ENCODE peak calls at places on chromosomes 3 and 15, in five cellular contexts. T, M, J, X and P are unnamed samples.

GRCh38 chr15:25545017-25545416 is 106.2 kb upstream of the UBE3A start:
- DNase-seq in T (no peak), M (no peak), J (no peak), X (no peak), P (peak; percentile 7)

GRCh38 chr15:58433597-58434333 is 2.0 kb downstream of the LIPC start:
- DNase-seq in T (peak; percentile 7), M (no peak), J (no peak), X (no peak), P (no peak)

GRCh38 chr3:16807981-16808380 is 76.8 kb upstream of the PLCL2 start:
- DNase-seq in T (no peak), M (no peak), J (no peak), X (no peak), P (no peak)

GRCh38 chr3:122314467-122314866 is 10.6 kb upstream of the CSTA start:
- DNase-seq in T (no peak), M (no peak), J (no peak), X (no peak), P (no peak)

GRCh38 chr3:49422379-49423248 is at the start of gene AMT:
- DNase-seq in T (no peak), M (no peak), J (no peak), X (no peak), P (no peak)

GRCh38 chr15:60486742-60487141 is 7.8 kb upstream of the ICE2 start:
- DNase-seq in T (no peak), M (no peak), J (no peak), X (no peak), P (no peak)

GRCh38 chr3:102673271-102674115 is 238.7 kb downstream of the ZPLD1 start:
- DNase-seq in T (peak; percentile 30), M (peak; percentile 81), J (peak; percentile 44), X (peak; percentile 68), P (peak; percentile 66)

GRCh38 chr3:149472393-149472792 is 2.1 kb upstream of the TM4SF4 start:
- DNase-seq in T (no peak), M (no peak), J (no peak), X (no peak), P (no peak)

GRCh38 chr3:13452490-13453335 is 27.4 kb upstream of the HDAC11 start:
- DNase-seq in T (peak; percentile 68), M (no peak), J (peak; percentile 11), X (peak; percentile 5), P (peak; percentile 55)

GRCh38 chr3:158792709-158793108 is 9.1 kb upstream of the MFSD1 start:
- DNase-seq in T (no peak), M (no peak), J (no peak), X (no peak), P (no peak)

GRCh38 chr3:72152551-72153476 is 367.9 kb upstream of the PROK2 start:
- DNase-seq in T (peak; percentile 73), M (peak; percentile 81), J (no peak), X (no peak), P (no peak)

GRCh38 chr3:171330936-171331335 is 129.3 kb downstream of the TNIK start:
- DNase-seq in T (no peak), M (no peak), J (no peak), X (no peak), P (no peak)

GRCh38 chr3:32969656-32970055 is 18.2 kb downstream of the CCR4 start:
- DNase-seq in T (no peak), M (no peak), J (no peak), X (no peak), P (no peak)

GRCh38 chr3:12885585-12885934 is 44.2 kb upstream of the RPL32 start:
- DNase-seq in T (no peak), M (no peak), J (no peak), X (no peak), P (no peak)

GRCh38 chr3:37543692-37544091 is 318.0 kb upstream of the CTDSPL start:
- DNase-seq in T (no peak), M (no peak), J (no peak), X (no peak), P (no peak)

GRCh38 chr3:43644443-43644842 is 22.6 kb upstream of the ANO10 start:
- DNase-seq in T (no peak), M (no peak), J (no peak), X (no peak), P (no peak)

GRCh38 chr15:38709196-38709595 is 144.6 kb upstream of the RASGRP1 start:
- DNase-seq in T (no peak), M (no peak), J (no peak), X (no peak), P (no peak)

GRCh38 chr3:78035020-78035660 is 995.2 kb downstream of the ROBO2 start:
- DNase-seq in T (no peak), M (no peak), J (no peak), X (no peak), P (no peak)

GRCh38 chr3:159158213-159158612 is 356.4 kb downstream of the MFSD1 start:
- DNase-seq in T (no peak), M (no peak), J (no peak), X (no peak), P (no peak)

GRCh38 chr3:147793841-147794240 is 384.7 kb downstream of the ZIC1 start:
- DNase-seq in T (no peak), M (no peak), J (no peak), X (no peak), P (no peak)

GRCh38 chr3:37377670-37378069 is 203.3 kb upstream of the LRRFIP2 start:
- DNase-seq in T (no peak), M (no peak), J (no peak), X (no peak), P (no peak)

GRCh38 chr15:26261966-26262365 is 398.8 kb upstream of the ATP10A start:
- DNase-seq in T (no peak), M (no peak), J (no peak), X (no peak), P (no peak)

GRCh38 chr3:8660781-8661180 is 16.2 kb upstream of the SSUH2 start:
- DNase-seq in T (no peak), M (no peak), J (no peak), X (no peak), P (no peak)

GRCh38 chr3:127210654-127210943 is 17.7 kb downstream of the PRR23E start:
- DNase-seq in T (no peak), M (no peak), J (no peak), X (no peak), P (no peak)

GRCh38 chr3:13148126-13148525 is 74.9 kb upstream of the IQSEC1 start:
- DNase-seq in T (no peak), M (no peak), J (no peak), X (no peak), P (no peak)

GRCh38 chr3:178907081-178907480 is 164.5 kb downstream of the ZMAT3 start:
- DNase-seq in T (no peak), M (no peak), J (no peak), X (no peak), P (no peak)

GRCh38 chr3:159604151-159604581 is 384.5 kb upstream of the IL12A start:
- DNase-seq in T (no peak), M (no peak), J (no peak), X (no peak), P (no peak)

GRCh38 chr3:46926447-46926846 is 48.9 kb downstream of the PTH1R start:
- DNase-seq in T (no peak), M (peak; percentile 44), J (no peak), X (no peak), P (no peak)

GRCh38 chr15:61175024-61175423 is 54.1 kb downstream of the RORA start:
- DNase-seq in T (no peak), M (no peak), J (no peak), X (no peak), P (no peak)

GRCh38 chr3:189824629-189825312 is 193.6 kb downstream of the TP63 start:
- DNase-seq in T (no peak), M (no peak), J (no peak), X (no peak), P (no peak)

GRCh38 chr3:105938826-105939225 is 70.0 kb upstream of the CBLB start:
- DNase-seq in T (no peak), M (no peak), J (no peak), X (no peak), P (no peak)

GRCh38 chr3:45890405-45890804 is 4.1 kb downstream of the CCR9 start:
- DNase-seq in T (no peak), M (no peak), J (no peak), X (no peak), P (no peak)

GRCh38 chr3:127044996-127045395 is 62.1 kb downstream of the PLXNA1 start:
- DNase-seq in T (no peak), M (peak; percentile 47), J (no peak), X (no peak), P (no peak)

GRCh38 chr15:73239564-73240208 is 129.1 kb downstream of the HCN4 start:
- DNase-seq in T (no peak), M (no peak), J (no peak), X (no peak), P (no peak)

GRCh38 chr3:138846350-138846756 is 11.6 kb upstream of the PIK3CB start:
- DNase-seq in T (no peak), M (no peak), J (no peak), X (no peak), P (no peak)